ENCODE peak calls at places on chromosomes 16 and 17, in five cellular contexts. L is epithelial cell of proximal tubule, S is heart left ventricle, R is testis, F is fibroblast of pulmonary artery. I is an unnamed sample.

GRCh38 chr17:83131268-83132011 is 52.0 kb downstream of the METRNL start:
- DNase-seq in L (no peak), S (peak; percentile 9), R (no peak), F (no peak), I (no peak)

GRCh38 chr16:67000384-67001158 is 12.2 kb downstream of the CES4A start:
- DNase-seq in L (no peak), S (peak; percentile 73), R (peak; percentile 76), F (peak; percentile 22), I (no peak)

GRCh38 chr17:55458977-55459376 is 37.3 kb upstream of the MMD start:
- DNase-seq in L (peak; percentile 82), S (no peak), R (no peak), F (peak; percentile 57), I (no peak)

GRCh38 chr16:425082-425718 is at the start of gene RAB11FIP3:
- DNase-seq in L (no peak), S (peak; percentile 86), R (peak; percentile 92), F (peak; percentile 74), I (peak; percentile 32)

GRCh38 chr16:54843424-54843750 is 87.3 kb upstream of the IRX5 start:
- DNase-seq in L (no peak), S (no peak), R (no peak), F (no peak), I (no peak)

GRCh38 chr16:28974007-28974436 is 556 bp upstream of the SPNS1 start:
- DNase-seq in L (peak; percentile 20), S (peak; percentile 58), R (peak; percentile 77), F (peak; percentile 74), I (peak; percentile 34)

GRCh38 chr16:11145173-11145820 is 110.7 kb downstream of the SOCS1 start:
- DNase-seq in L (no peak), S (peak; percentile 59), R (no peak), F (no peak), I (no peak)

GRCh38 chr16:13984794-13985193 is 64.8 kb downstream of the ERCC4 start:
- DNase-seq in L (no peak), S (no peak), R (no peak), F (no peak), I (no peak)

GRCh38 chr17:69669441-69670178 is 255.1 kb downstream of the MAP2K6 start:
- DNase-seq in L (no peak), S (no peak), R (no peak), F (no peak), I (no peak)

GRCh38 chr17:76139801-76140660 is 1.0 kb downstream of the FOXJ1 start:
- DNase-seq in L (no peak), S (peak; percentile 23), R (peak; percentile 74), F (no peak), I (no peak)

GRCh38 chr17:76139261-76139752 is 1.7 kb downstream of the FOXJ1 start:
- DNase-seq in L (no peak), S (peak; percentile 16), R (no peak), F (no peak), I (no peak)

GRCh38 chr17:76140661-76141211 is 309 bp downstream of the FOXJ1 start:
- DNase-seq in L (no peak), S (no peak), R (no peak), F (no peak), I (no peak)

GRCh38 chr17:76141212-76142043 is at the start of gene FOXJ1:
- DNase-seq in L (no peak), S (peak; percentile 88), R (peak; percentile 94), F (peak; percentile 81), I (peak; percentile 64)

GRCh38 chr17:76142044-76143041 is 1.3 kb upstream of the FOXJ1 start:
- DNase-seq in L (no peak), S (peak; percentile 21), R (no peak), F (no peak), I (no peak)
- H3K4me3 ChIP-seq in L (no peak overlapping the region), S (no peak overlapping the region), R (peak overlapping the region; percentile 71), F (no peak overlapping the region), I (no peak overlapping the region)

GRCh38 chr16:79770244-79771064 is 169.9 kb upstream of the MAF start:
- DNase-seq in L (no peak), S (peak; percentile 91), R (peak; percentile 96), F (peak; percentile 78), I (peak; percentile 54)
- TF ChIP-seq CTCF in L (no peak), S (no peak), R (no peak), F (no peak), I (no peak)

GRCh38 chr17:64709481-64709880 is 47.4 kb upstream of the SMURF2 start:
- DNase-seq in L (no peak), S (no peak), R (no peak), F (no peak), I (no peak)
- H3K4me3 ChIP-seq in L (no peak overlapping the region), S (no peak overlapping the region), R (no peak overlapping the region), F (no peak overlapping the region), I (no peak overlapping the region)

DNA sequence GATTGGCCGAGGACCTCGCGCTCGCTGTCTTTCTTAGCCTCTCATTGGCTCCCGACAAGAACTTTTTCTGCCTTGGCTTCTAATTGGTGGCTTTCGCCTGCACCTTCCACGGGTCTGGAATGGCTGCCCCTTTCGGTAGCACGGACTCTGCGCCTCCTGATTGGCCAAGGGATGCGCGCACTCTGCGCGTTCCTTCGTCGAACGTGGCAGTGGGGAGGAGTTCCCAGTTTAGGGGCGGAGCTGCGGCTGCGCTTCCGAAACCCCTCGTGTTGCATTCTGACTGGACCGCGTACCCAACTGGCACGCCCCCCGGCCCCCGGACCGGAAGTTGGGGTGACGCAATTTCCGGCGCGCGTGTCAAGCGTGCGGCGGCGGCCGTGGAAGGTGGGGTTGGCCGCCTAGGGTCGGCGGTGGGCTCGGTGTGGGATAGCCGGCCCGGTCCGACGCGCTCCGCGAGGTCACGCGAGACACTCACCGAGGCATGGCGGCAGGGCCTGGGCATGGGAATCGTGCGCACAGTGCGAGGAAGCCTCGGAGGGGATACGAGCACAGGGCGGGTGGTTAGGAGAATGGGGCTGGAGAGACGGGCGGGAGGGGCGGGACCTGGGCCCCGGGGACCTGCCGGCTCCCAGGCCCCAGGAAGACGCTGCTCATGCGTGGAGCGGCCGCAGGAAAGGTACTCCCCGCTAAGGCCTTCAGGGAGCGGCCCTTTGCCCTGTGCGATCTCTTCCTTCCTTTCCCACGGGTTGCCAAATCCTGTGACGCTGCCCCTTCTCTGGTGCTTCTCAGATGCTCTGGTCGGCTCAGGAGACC is 627 bp upstream of the P4HB start:
- DNase-seq in L (peak; percentile 100), S (peak; percentile 99), R (peak; percentile 99), F (peak; percentile 100), I (peak; percentile 100)
- TF ChIP-seq CTCF in L (no peak), S (no peak), R (peak; percentile 5), F (peak; percentile 13), I (peak; percentile 7)

I was measured in retinal pigment epithelial cell.